ENCODE peak calls at places on chromosomes 11 and 22, in five cellular contexts. K is NB4; A is neural progenitor cell; R is naive thymus-derived CD8-positive, alpha-beta T cell; W is HS-5. S is an unnamed sample.

GRCh38 chr11:62124186-62125113 is 639 bp downstream of the INCENP start:
- DNase-seq in A (peak; percentile 52), R (no peak), W (no peak), K (peak; percentile 72), S (no peak)

GRCh38 chr22:29702931-29703594 is 16.7 kb upstream of the CABP7 start:
- DNase-seq in A (peak; percentile 45), R (no peak), K (peak; percentile 40), W (no peak), S (no peak)

GRCh38 chr11:19536131-19536530 is 176.5 kb upstream of the NAV2 start:
- DNase-seq in K (no peak), W (no peak), A (no peak), R (no peak), S (no peak)

GRCh38 chr11:74988541-74989268 is at the start of gene NEU3:
- DNase-seq in A (peak; percentile 85), R (peak; percentile 81), K (peak; percentile 92), W (peak; percentile 50), S (peak; percentile 80)

GRCh38 chr22:24101966-24102365 is 79.3 kb upstream of the SUSD2 start:
- DNase-seq in A (no peak), W (no peak), K (peak; percentile 7), R (no peak), S (no peak)

GRCh38 chr11:11966826-11967668 is 41.4 kb downstream of the DKK3 start:
- DNase-seq in K (peak; percentile 64), A (peak; percentile 88), R (peak; percentile 57), W (no peak), S (peak; percentile 51)

GRCh38 chr11:74311352-74311926 is at the start of gene P4HA3:
- DNase-seq in A (peak; percentile 84), R (peak; percentile 10), W (no peak), K (peak; percentile 69), S (peak; percentile 4)

GRCh38 chr11:126477526-126478275 is 122.2 kb downstream of the ST3GAL4 start:
- DNase-seq in A (no peak), K (peak; percentile 23), W (no peak), R (no peak), S (no peak)

GRCh38 chr22:36325163-36326031 is 62.4 kb downstream of the MYH9 start:
- DNase-seq in W (no peak), K (no peak), R (no peak), A (no peak), S (no peak)

GRCh38 chr11:61694971-61695706 is 14.9 kb downstream of the DAGLA start:
- DNase-seq in A (peak; percentile 55), W (no peak), R (no peak), K (no peak), S (no peak)

GRCh38 chr11:38867338-38867737 is 2269.3 kb upstream of the RAG2 start:
- DNase-seq in R (no peak), A (no peak), W (no peak), K (no peak), S (no peak)

GRCh38 chr22:19958083-19959042 is 16.7 kb upstream of the TXNRD2 start:
- DNase-seq in R (no peak), A (no peak), W (no peak), K (no peak), S (no peak)

GRCh38 chr11:111283945-111284481 is 14.3 kb upstream of the POU2AF3 start:
- DNase-seq in W (peak; percentile 22), K (peak; percentile 64), R (no peak), A (no peak), S (no peak)

GRCh38 chr11:85965202-85965601 is 103.7 kb downstream of the PICALM start:
- DNase-seq in K (no peak), R (no peak), W (no peak), A (no peak), S (no peak)

GRCh38 chr22:39990688-39991087 is 4.1 kb upstream of the FAM83F start:
- DNase-seq in A (no peak), W (no peak), K (no peak), R (no peak), S (no peak)

GRCh38 chr11:58275002-58275401 is 6.9 kb upstream of the OR10W1 start:
- DNase-seq in R (no peak), A (no peak), K (no peak), W (no peak), S (no peak)

GRCh38 chr11:133164986-133165385 is 367.3 kb downstream of the OPCML start:
- DNase-seq in A (peak; percentile 24), W (no peak), R (no peak), K (no peak), S (no peak)

GRCh38 chr22:48579035-48579914 is 1248.4 kb downstream of the BRD1 start:
- DNase-seq in A (peak; percentile 72), R (no peak), W (no peak), K (no peak), S (no peak)

GRCh38 chr11:126430581-126431320 is 75.3 kb downstream of the ST3GAL4 start:
- DNase-seq in K (no peak), R (no peak), A (no peak), W (no peak), S (no peak)

GRCh38 chr11:117195761-117196160 is 3.4 kb upstream of the TAGLN start:
- DNase-seq in A (no peak), W (no peak), K (no peak), R (no peak), S (no peak)

GRCh38 chr11:83073248-83073647 is 1.6 kb upstream of the RAB30 start:
- DNase-seq in K (no peak), A (no peak), R (no peak), W (no peak), S (no peak)

GRCh38 chr11:206002-206384 is 1.2 kb downstream of the BET1L start:
- DNase-seq in W (no peak), A (no peak), R (no peak), K (no peak), S (no peak)

GRCh38 chr11:64788321-64789215 is 10.2 kb upstream of the SF1 start:
- DNase-seq in K (no peak), W (no peak), R (no peak), A (no peak), S (no peak)

S was measured in CD8-positive, alpha-beta memory T cell.